ENCODE peak calls at places on chromosome X, in ten cellular contexts. One of them, this sample, is unnamed.

GRCh38 chrX:71291381-71291780 is 7.9 kb downstream of the NONO start:
- DNase-seq in stimulated activated CD8-positive, alpha-beta memory T cell treated with anti-CD3 and anti-CD28 coated beads, Interleukin-7, amount 100 ng/mL, for 1 hour: no peak
- DNase-seq in AG04450: no peak
- DNase-seq in EH: peak
- DNase-seq in CD8-positive, alpha-beta memory T cell: no peak
- DNase-seq in HEK293T: no peak
- DNase-seq in COR-L47: no peak
- DNase-seq in endodermal cell: no peak
- DNase-seq in neural crest cell: no peak
- DNase-seq in AG04449: no peak
- DNase-seq in this sample: no peak

GRCh38 chrX:36957425-36958328 is 50.5 kb upstream of the FAM47C start:
- DNase-seq in neural crest cell: peak
- DNase-seq in HEK293T: peak
- DNase-seq in CD8-positive, alpha-beta memory T cell: no peak
- DNase-seq in COR-L47: no peak
- DNase-seq in AG04450: no peak
- DNase-seq in endodermal cell: peak
- DNase-seq in stimulated activated CD8-positive, alpha-beta memory T cell treated with anti-CD3 and anti-CD28 coated beads, Interleukin-7, amount 100 ng/mL, for 1 hour: no peak
- DNase-seq in AG04449: no peak
- DNase-seq in EH: no peak
- DNase-seq in this sample: no peak

GRCh38 chrX:94635003-94635402 is 961.0 kb downstream of the FAM133A start:
- DNase-seq in CD8-positive, alpha-beta memory T cell: no peak
- DNase-seq in neural crest cell: no peak
- DNase-seq in EH: no peak
- DNase-seq in endodermal cell: no peak
- DNase-seq in COR-L47: no peak
- DNase-seq in AG04449: no peak
- DNase-seq in stimulated activated CD8-positive, alpha-beta memory T cell treated with anti-CD3 and anti-CD28 coated beads, Interleukin-7, amount 100 ng/mL, for 1 hour: no peak
- DNase-seq in HEK293T: no peak
- DNase-seq in AG04450: no peak
- DNase-seq in this sample: no peak

GRCh38 chrX:65601530-65602281 is 65.7 kb upstream of the MSN start:
- DNase-seq in CD8-positive, alpha-beta memory T cell: peak
- DNase-seq in neural crest cell: no peak
- DNase-seq in endodermal cell: no peak
- DNase-seq in HEK293T: no peak
- DNase-seq in EH: peak
- DNase-seq in COR-L47: no peak
- DNase-seq in AG04449: no peak
- DNase-seq in AG04450: peak
- DNase-seq in stimulated activated CD8-positive, alpha-beta memory T cell treated with anti-CD3 and anti-CD28 coated beads, Interleukin-7, amount 100 ng/mL, for 1 hour: peak
- DNase-seq in this sample: peak

GRCh38 chrX:52353838-52354237 is 15.0 kb upstream of the XAGE2 start:
- DNase-seq in AG04450: no peak
- DNase-seq in CD8-positive, alpha-beta memory T cell: no peak
- DNase-seq in stimulated activated CD8-positive, alpha-beta memory T cell treated with anti-CD3 and anti-CD28 coated beads, Interleukin-7, amount 100 ng/mL, for 1 hour: no peak
- DNase-seq in neural crest cell: no peak
- DNase-seq in COR-L47: no peak
- DNase-seq in EH: no peak
- DNase-seq in HEK293T: no peak
- DNase-seq in AG04449: no peak
- DNase-seq in endodermal cell: peak
- DNase-seq in this sample: no peak

GRCh38 chrX:125131146-125131545 is 188.5 kb upstream of the TEX13C start:
- DNase-seq in stimulated activated CD8-positive, alpha-beta memory T cell treated with anti-CD3 and anti-CD28 coated beads, Interleukin-7, amount 100 ng/mL, for 1 hour: no peak
- DNase-seq in CD8-positive, alpha-beta memory T cell: no peak
- DNase-seq in endodermal cell: no peak
- DNase-seq in neural crest cell: no peak
- DNase-seq in EH: no peak
- DNase-seq in AG04449: no peak
- DNase-seq in AG04450: no peak
- DNase-seq in COR-L47: peak
- DNase-seq in HEK293T: peak
- DNase-seq in this sample: peak

GRCh38 chrX:44223150-44223549 is 120.3 kb downstream of the EFHC2 start:
- DNase-seq in endodermal cell: no peak
- DNase-seq in AG04450: no peak
- DNase-seq in EH: peak
- DNase-seq in neural crest cell: no peak
- DNase-seq in HEK293T: no peak
- DNase-seq in COR-L47: no peak
- DNase-seq in AG04449: no peak
- DNase-seq in CD8-positive, alpha-beta memory T cell: no peak
- DNase-seq in stimulated activated CD8-positive, alpha-beta memory T cell treated with anti-CD3 and anti-CD28 coated beads, Interleukin-7, amount 100 ng/mL, for 1 hour: no peak
- DNase-seq in this sample: no peak

GRCh38 chrX:72436010-72436409 is 130.3 kb upstream of the CITED1 start:
- DNase-seq in endodermal cell: no peak
- DNase-seq in HEK293T: no peak
- DNase-seq in AG04450: no peak
- DNase-seq in EH: no peak
- DNase-seq in COR-L47: no peak
- DNase-seq in AG04449: no peak
- DNase-seq in CD8-positive, alpha-beta memory T cell: no peak
- DNase-seq in neural crest cell: no peak
- DNase-seq in stimulated activated CD8-positive, alpha-beta memory T cell treated with anti-CD3 and anti-CD28 coated beads, Interleukin-7, amount 100 ng/mL, for 1 hour: no peak
- DNase-seq in this sample: no peak

GRCh38 chrX:100194073-100194775 is 215.8 kb downstream of the PCDH19 start:
- DNase-seq in AG04450: no peak
- DNase-seq in neural crest cell: no peak
- DNase-seq in endodermal cell: no peak
- DNase-seq in AG04449: no peak
- DNase-seq in stimulated activated CD8-positive, alpha-beta memory T cell treated with anti-CD3 and anti-CD28 coated beads, Interleukin-7, amount 100 ng/mL, for 1 hour: no peak
- DNase-seq in EH: no peak
- DNase-seq in CD8-positive, alpha-beta memory T cell: no peak
- DNase-seq in COR-L47: no peak
- DNase-seq in HEK293T: no peak
- DNase-seq in this sample: no peak

GRCh38 chrX:113726898-113727297 is 857.0 kb upstream of the HTR2C start:
- DNase-seq in neural crest cell: no peak
- DNase-seq in endodermal cell: no peak
- DNase-seq in EH: no peak
- DNase-seq in stimulated activated CD8-positive, alpha-beta memory T cell treated with anti-CD3 and anti-CD28 coated beads, Interleukin-7, amount 100 ng/mL, for 1 hour: no peak
- DNase-seq in HEK293T: no peak
- DNase-seq in CD8-positive, alpha-beta memory T cell: no peak
- DNase-seq in AG04449: no peak
- DNase-seq in AG04450: no peak
- DNase-seq in COR-L47: no peak
- DNase-seq in this sample: no peak

GRCh38 chrX:20718592-20718991 is 451.9 kb upstream of the RPS6KA3 start:
- DNase-seq in stimulated activated CD8-positive, alpha-beta memory T cell treated with anti-CD3 and anti-CD28 coated beads, Interleukin-7, amount 100 ng/mL, for 1 hour: no peak
- DNase-seq in HEK293T: no peak
- DNase-seq in EH: no peak
- DNase-seq in endodermal cell: no peak
- DNase-seq in AG04450: no peak
- DNase-seq in neural crest cell: no peak
- DNase-seq in COR-L47: no peak
- DNase-seq in CD8-positive, alpha-beta memory T cell: no peak
- DNase-seq in AG04449: no peak
- DNase-seq in this sample: no peak

GRCh38 chrX:6149231-6149870 is 79.3 kb downstream of the NLGN4X start:
- DNase-seq in HEK293T: no peak
- DNase-seq in AG04449: no peak
- DNase-seq in stimulated activated CD8-positive, alpha-beta memory T cell treated with anti-CD3 and anti-CD28 coated beads, Interleukin-7, amount 100 ng/mL, for 1 hour: no peak
- DNase-seq in neural crest cell: no peak
- DNase-seq in EH: no peak
- DNase-seq in CD8-positive, alpha-beta memory T cell: no peak
- DNase-seq in AG04450: no peak
- DNase-seq in COR-L47: no peak
- DNase-seq in endodermal cell: no peak
- DNase-seq in this sample: no peak

GRCh38 chrX:123665197-123665596 is 67.7 kb downstream of the THOC2 start:
- DNase-seq in stimulated activated CD8-positive, alpha-beta memory T cell treated with anti-CD3 and anti-CD28 coated beads, Interleukin-7, amount 100 ng/mL, for 1 hour: no peak
- DNase-seq in CD8-positive, alpha-beta memory T cell: no peak
- DNase-seq in neural crest cell: no peak
- DNase-seq in endodermal cell: no peak
- DNase-seq in COR-L47: no peak
- DNase-seq in HEK293T: no peak
- DNase-seq in AG04449: no peak
- DNase-seq in AG04450: no peak
- DNase-seq in EH: no peak
- DNase-seq in this sample: no peak

GRCh38 chrX:16464369-16464768 is 185.6 kb upstream of the S100G start:
- DNase-seq in stimulated activated CD8-positive, alpha-beta memory T cell treated with anti-CD3 and anti-CD28 coated beads, Interleukin-7, amount 100 ng/mL, for 1 hour: no peak
- DNase-seq in HEK293T: no peak
- DNase-seq in EH: no peak
- DNase-seq in neural crest cell: no peak
- DNase-seq in AG04449: no peak
- DNase-seq in CD8-positive, alpha-beta memory T cell: no peak
- DNase-seq in endodermal cell: no peak
- DNase-seq in COR-L47: no peak
- DNase-seq in AG04450: no peak
- DNase-seq in this sample: no peak

GRCh38 chrX:37958493-37959211 is 47.7 kb upstream of the SYTL5 start:
- DNase-seq in stimulated activated CD8-positive, alpha-beta memory T cell treated with anti-CD3 and anti-CD28 coated beads, Interleukin-7, amount 100 ng/mL, for 1 hour: no peak
- DNase-seq in CD8-positive, alpha-beta memory T cell: no peak
- DNase-seq in neural crest cell: no peak
- DNase-seq in COR-L47: no peak
- DNase-seq in AG04450: no peak
- DNase-seq in AG04449: peak
- DNase-seq in endodermal cell: no peak
- DNase-seq in HEK293T: no peak
- DNase-seq in EH: peak
- DNase-seq in this sample: no peak

GRCh38 chrX:49177338-49177833 is 5.7 kb downstream of the PLP2 start:
- DNase-seq in stimulated activated CD8-positive, alpha-beta memory T cell treated with anti-CD3 and anti-CD28 coated beads, Interleukin-7, amount 100 ng/mL, for 1 hour: no peak
- DNase-seq in neural crest cell: no peak
- DNase-seq in COR-L47: no peak
- DNase-seq in AG04449: no peak
- DNase-seq in HEK293T: no peak
- DNase-seq in CD8-positive, alpha-beta memory T cell: no peak
- DNase-seq in endodermal cell: no peak
- DNase-seq in EH: no peak
- DNase-seq in AG04450: no peak
- DNase-seq in this sample: no peak

GRCh38 chrX:149453911-149454820 is 50.9 kb downstream of the IDS start:
- DNase-seq in neural crest cell: no peak
- DNase-seq in stimulated activated CD8-positive, alpha-beta memory T cell treated with anti-CD3 and anti-CD28 coated beads, Interleukin-7, amount 100 ng/mL, for 1 hour: no peak
- DNase-seq in HEK293T: no peak
- DNase-seq in EH: peak
- DNase-seq in CD8-positive, alpha-beta memory T cell: no peak
- DNase-seq in AG04449: no peak
- DNase-seq in endodermal cell: no peak
- DNase-seq in COR-L47: no peak
- DNase-seq in AG04450: no peak
- DNase-seq in this sample: no peak

GRCh38 chrX:155534800-155535199 is 76.4 kb upstream of the F8A3 start:
- DNase-seq in CD8-positive, alpha-beta memory T cell: no peak
- DNase-seq in EH: no peak
- DNase-seq in endodermal cell: no peak
- DNase-seq in neural crest cell: no peak
- DNase-seq in COR-L47: no peak
- DNase-seq in AG04450: no peak
- DNase-seq in stimulated activated CD8-positive, alpha-beta memory T cell treated with anti-CD3 and anti-CD28 coated beads, Interleukin-7, amount 100 ng/mL, for 1 hour: no peak
- DNase-seq in AG04449: no peak
- DNase-seq in HEK293T: no peak
- DNase-seq in this sample: no peak